ENCODE peak calls at places on chromosomes 1 and 21, in nine cellular contexts. I is fibroblast of lung; X is lower lobe of right lung; Q is WERI-Rb-1; F is GM23248; A is stomach; T is BE2C; W is CD8-positive, alpha-beta memory T cell; S is DND-41. H is an unnamed sample.
A peak's percentile ranks its signal among the peaks of the same experiment; 100 is the strongest.

GRCh38 chr1:198157847-198158765 is 1.3 kb downstream of the NEK7 start:
- DNase-seq in I (peak; percentile 54), X (no peak), Q (peak; percentile 20), F (peak; percentile 63), A (no peak), T (peak; percentile 15), W (peak; percentile 32), S (peak; percentile 78), H (peak; percentile 18)

GRCh38 chr1:200334661-200335256 is 75.1 kb downstream of the ZNF281 start:
- DNase-seq in I (no peak), X (no peak), Q (no peak), F (no peak), A (no peak), T (no peak), W (no peak), S (no peak), H (no peak)

GRCh38 chr1:26602378-26602959 is 72.9 kb downstream of the RPS6KA1 start:
- DNase-seq in I (peak; percentile 41), X (no peak), Q (peak; percentile 18), F (peak; percentile 72), A (no peak), T (peak; percentile 17), W (peak; percentile 56), S (peak; percentile 61), H (no peak)

GRCh38 chr1:204323887-204324286 is 35.8 kb downstream of the PLEKHA6 start:
- DNase-seq in I (peak; percentile 77), X (no peak), Q (no peak), F (peak; percentile 96), A (no peak), T (no peak), W (no peak), S (no peak), H (no peak)

GRCh38 chr1:9239622-9240401 is 5.2 kb downstream of the H6PD start:
- DNase-seq in I (peak; percentile 90), X (peak; percentile 81), Q (peak; percentile 86), F (peak; percentile 51), A (peak; percentile 57), T (no peak), W (peak; percentile 21), S (peak; percentile 94), H (peak; percentile 57)

GRCh38 chr1:42777860-42778259 is 6.9 kb upstream of the TMEM269 start:
- DNase-seq in I (no peak), X (no peak), Q (peak; percentile 74), F (peak; percentile 65), A (no peak), T (peak; percentile 46), W (no peak), S (peak; percentile 34), H (no peak)

GRCh38 chr1:22031214-22031962 is 21.1 kb upstream of the CDC42 start:
- DNase-seq in I (no peak), X (peak; percentile 71), Q (no peak), F (no peak), A (peak; percentile 46), T (peak; percentile 54), W (no peak), S (no peak), H (no peak)

GRCh38 chr1:31788825-31789256 is 24.7 kb upstream of the ADGRB2 start:
- DNase-seq in I (peak; percentile 80), X (no peak), Q (peak; percentile 23), F (peak; percentile 91), A (no peak), T (peak; percentile 35), W (no peak), S (no peak), H (no peak)

GRCh38 chr1:6080469-6080868 is 34.8 kb downstream of the KCNAB2 start:
- DNase-seq in I (no peak), X (no peak), Q (peak; percentile 25), F (peak; percentile 11), A (no peak), T (no peak), W (no peak), S (no peak), H (no peak)

GRCh38 chr1:198496216-198497143 is 44.0 kb downstream of the ATP6V1G3 start:
- DNase-seq in I (peak; percentile 88), X (no peak), Q (no peak), F (peak; percentile 84), A (no peak), T (no peak), W (no peak), S (no peak), H (no peak)

DNA sequence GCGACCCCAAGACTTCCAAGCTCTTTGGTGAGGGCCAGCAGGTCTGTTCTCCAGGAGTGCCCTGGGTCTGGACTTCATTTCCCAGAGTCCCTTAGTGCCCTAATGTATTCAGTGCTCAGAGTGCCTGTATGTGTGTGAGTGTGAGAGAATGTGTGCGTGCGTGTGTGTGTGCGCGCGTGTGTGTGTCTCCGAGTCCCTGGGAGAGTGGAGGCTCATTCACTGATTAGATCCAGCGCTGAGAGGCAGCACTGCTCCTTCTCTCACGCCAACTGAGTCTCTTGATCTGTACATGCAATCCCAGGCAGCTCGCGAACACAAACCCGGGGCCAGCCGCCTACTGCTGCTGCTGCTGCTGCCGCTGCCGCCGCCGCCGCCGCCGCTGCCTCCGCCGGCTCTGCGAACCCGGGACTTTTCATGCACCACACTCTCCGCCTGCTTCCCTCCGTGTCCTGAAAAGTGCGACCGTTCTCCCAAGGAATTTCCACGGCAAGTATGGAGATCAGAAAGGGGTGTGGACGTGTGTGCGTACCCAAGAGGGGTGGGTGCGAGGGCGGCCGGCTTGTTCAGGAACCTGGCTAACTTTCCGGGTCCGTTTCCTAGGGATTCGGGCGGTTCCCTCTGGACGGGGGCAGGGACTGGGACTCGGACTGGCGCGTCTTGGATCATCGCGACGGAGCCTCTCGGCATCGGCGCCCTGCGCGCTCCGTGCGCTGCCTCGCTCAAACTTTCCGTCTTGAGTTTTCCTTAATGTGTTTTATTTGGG is at the start of gene RNF220:
- DNase-seq in I (peak; percentile 76), X (peak; percentile 64), Q (peak; percentile 61), F (peak; percentile 65), A (peak; percentile 42), T (peak; percentile 27), W (peak; percentile 17), S (no peak), H (peak; percentile 52)
- H3K27me3 ChIP-seq in I (peaks cover 62% of the 10 kb centered on the region), X (peaks cover 97% of the 10 kb centered on the region), Q (peaks cover 55% of the 10 kb centered on the region), F (peaks cover 98% of the 10 kb centered on the region), A (peaks cover 79% of the 10 kb centered on the region), T (peaks cover 81% of the 10 kb centered on the region), W (peaks cover 68% of the 10 kb centered on the region), S (peaks cover 76% of the 10 kb centered on the region), H (no peaks in the 10 kb centered on the region)

GRCh38 chr1:218217040-218217439 is 68.1 kb upstream of the RRP15 start:
- DNase-seq in I (no peak), X (no peak), Q (no peak), F (no peak), A (no peak), T (no peak), W (no peak), S (no peak), H (no peak)
- H3K4me3 ChIP-seq in I (no peak overlapping the region), X (no peak overlapping the region), Q (no peak overlapping the region), F (no peak overlapping the region), A (no peak overlapping the region), T (no peak overlapping the region), W (no peak overlapping the region), S (no peak overlapping the region), H (no peak overlapping the region)

GRCh38 chr1:230288641-230289349 is 137.3 kb downstream of the PGBD5 start:
- DNase-seq in I (peak; percentile 47), X (no peak), Q (no peak), F (peak; percentile 51), A (no peak), T (no peak), W (no peak), S (no peak), H (no peak)
- H3K27me3 ChIP-seq in I (no peaks in the 10 kb centered on the region), X (peaks cover 10% of the 10 kb centered on the region), Q (no peaks in the 10 kb centered on the region), F (peaks cover 7% of the 10 kb centered on the region), A (no peaks in the 10 kb centered on the region), T (no peaks in the 10 kb centered on the region), W (no peaks in the 10 kb centered on the region), S (peaks cover 3% of the 10 kb centered on the region), H (no peaks in the 10 kb centered on the region)

GRCh38 chr1:52741259-52741658 is 15.0 kb downstream of the ZYG11B start:
- DNase-seq in I (no peak), X (no peak), Q (no peak), F (no peak), A (no peak), T (no peak), W (no peak), S (no peak), H (no peak)
- H3K4me3 ChIP-seq in I (no peak overlapping the region), X (no peak overlapping the region), Q (no peak overlapping the region), F (no peak overlapping the region), A (no peak overlapping the region), T (no peak overlapping the region), W (no peak overlapping the region), S (no peak overlapping the region), H (no peak overlapping the region)

GRCh38 chr1:228445524-228445866 is 28.8 kb upstream of the TRIM17 start:
- DNase-seq in I (no peak), X (no peak), Q (no peak), F (no peak), A (no peak), T (no peak), W (no peak), S (no peak), H (no peak)

GRCh38 chr1:228440761-228441500 is 24.3 kb upstream of the TRIM17 start:
- DNase-seq in I (no peak), X (no peak), Q (no peak), F (no peak), A (no peak), T (no peak), W (no peak), S (no peak), H (no peak)

GRCh38 chr1:228446849-228447248 is 30.2 kb upstream of the TRIM17 start:
- DNase-seq in I (no peak), X (no peak), Q (no peak), F (no peak), A (no peak), T (no peak), W (no peak), S (no peak), H (no peak)

GRCh38 chr1:228445867-228446584 is 29.4 kb upstream of the TRIM17 start:
- DNase-seq in I (peak; percentile 50), X (no peak), Q (no peak), F (peak; percentile 70), A (no peak), T (peak; percentile 37), W (peak; percentile 14), S (no peak), H (peak; percentile 58)

DNA sequence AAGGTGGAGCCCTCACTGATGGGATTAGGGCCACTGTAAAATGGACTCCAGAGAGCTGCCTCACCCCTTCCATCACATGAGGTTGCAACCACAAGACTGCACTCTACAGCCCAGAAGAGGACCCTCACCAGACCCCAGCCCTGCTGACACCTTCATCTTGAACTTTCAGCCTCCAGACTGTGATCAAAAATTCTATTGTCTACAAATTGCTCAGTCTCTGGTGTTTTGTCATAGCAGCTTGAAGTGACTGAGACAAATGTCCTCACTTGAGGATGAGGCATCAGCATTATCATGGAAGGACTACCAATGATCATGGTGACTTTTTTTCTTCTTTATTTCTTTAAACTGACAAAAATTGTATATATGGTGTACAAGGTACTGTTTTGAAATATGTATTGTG is 26.7 kb upstream of the TRIM17 start:
- DNase-seq in I (no peak), X (no peak), Q (no peak), F (no peak), A (no peak), T (no peak), W (no peak), S (no peak), H (no peak)
- H3K27me3 ChIP-seq in I (peaks cover 13% of the 10 kb centered on the region), X (peaks cover 79% of the 10 kb centered on the region), Q (no peaks in the 10 kb centered on the region), F (peaks cover 71% of the 10 kb centered on the region), A (peaks cover 69% of the 10 kb centered on the region), T (peaks cover 4% of the 10 kb centered on the region), W (peaks cover 29% of the 10 kb centered on the region), S (peaks cover 11% of the 10 kb centered on the region), H (no peaks in the 10 kb centered on the region)

GRCh38 chr21:41763398-41763931 is 3.4 kb downstream of the RIPK4 start:
- DNase-seq in I (no peak), X (no peak), Q (no peak), F (no peak), A (no peak), T (no peak), W (no peak), S (no peak), H (no peak)
- H3K4me3 ChIP-seq in I (no peak overlapping the region), X (no peak overlapping the region), Q (no peak overlapping the region), F (no peak overlapping the region), A (peak overlapping the region; percentile 20), T (no peak overlapping the region), W (no peak overlapping the region), S (no peak overlapping the region), H (no peak overlapping the region)